ENCODE peak calls at places on chromosomes 16 and 17, in five cellular contexts. One of them, this sample, is unnamed.
A peak's percentile ranks its signal among the peaks of the same experiment; 100 is the strongest.

GRCh38 chr16:57134982-57135381 is 42.6 kb downstream of the CPNE2 start:
- DNase-seq in adrenal gland: no peak
- DNase-seq in prostate gland: no peak
- DNase-seq in WERI-Rb-1: peak; percentile 86
- DNase-seq in neural progenitor cell: no peak
- DNase-seq in this sample: no peak

GRCh38 chr17:9644910-9645751 is at the start of gene USP43:
- DNase-seq in neural progenitor cell: peak; percentile 41
- DNase-seq in WERI-Rb-1: peak; percentile 55
- DNase-seq in adrenal gland: no peak
- DNase-seq in prostate gland: peak; percentile 59
- DNase-seq in this sample: peak; percentile 61

GRCh38 chr17:49002331-49002730 is 5.1 kb downstream of the IGF2BP1 start:
- DNase-seq in neural progenitor cell: no peak
- DNase-seq in WERI-Rb-1: no peak
- DNase-seq in adrenal gland: no peak
- DNase-seq in prostate gland: no peak
- DNase-seq in this sample: no peak

GRCh38 chr17:13967416-13967815 is 101.9 kb upstream of the COX10 start:
- DNase-seq in WERI-Rb-1: peak; percentile 16
- DNase-seq in prostate gland: no peak
- DNase-seq in adrenal gland: no peak
- DNase-seq in neural progenitor cell: no peak
- DNase-seq in this sample: no peak

GRCh38 chr17:76384987-76385891 is 830 bp downstream of the SPHK1 start:
- DNase-seq in prostate gland: no peak
- DNase-seq in WERI-Rb-1: peak; percentile 33
- DNase-seq in adrenal gland: no peak
- DNase-seq in neural progenitor cell: peak; percentile 47
- DNase-seq in this sample: peak; percentile 49

GRCh38 chr16:82460761-82461160 is 166.0 kb upstream of the CDH13 start:
- DNase-seq in neural progenitor cell: peak; percentile 46
- DNase-seq in prostate gland: no peak
- DNase-seq in WERI-Rb-1: no peak
- DNase-seq in adrenal gland: no peak
- DNase-seq in this sample: no peak

GRCh38 chr16:81522141-81522701 is 77.6 kb downstream of the CMIP start:
- DNase-seq in adrenal gland: no peak
- DNase-seq in prostate gland: no peak
- DNase-seq in WERI-Rb-1: peak; percentile 11
- DNase-seq in neural progenitor cell: no peak
- DNase-seq in this sample: no peak

GRCh38 chr17:32161506-32162365 is 19.4 kb downstream of the RHOT1 start:
- DNase-seq in neural progenitor cell: no peak
- DNase-seq in prostate gland: no peak
- DNase-seq in adrenal gland: no peak
- DNase-seq in WERI-Rb-1: no peak
- DNase-seq in this sample: no peak

GRCh38 chr17:41519501-41520224 is 973 bp upstream of the KRT15 start:
- DNase-seq in adrenal gland: no peak
- DNase-seq in neural progenitor cell: no peak
- DNase-seq in WERI-Rb-1: peak; percentile 81
- DNase-seq in prostate gland: peak; percentile 73
- DNase-seq in this sample: no peak

GRCh38 chr17:72590882-72591499 is 470.2 kb downstream of the SOX9 start:
- DNase-seq in adrenal gland: no peak
- DNase-seq in neural progenitor cell: no peak
- DNase-seq in prostate gland: no peak
- DNase-seq in WERI-Rb-1: no peak
- DNase-seq in this sample: no peak

GRCh38 chr17:21285164-21286065 is 904 bp downstream of the MAP2K3 start:
- DNase-seq in adrenal gland: peak; percentile 82
- DNase-seq in neural progenitor cell: peak; percentile 36
- DNase-seq in WERI-Rb-1: no peak
- DNase-seq in prostate gland: no peak
- DNase-seq in this sample: peak; percentile 64

GRCh38 chr17:12983986-12984932 is 33.6 kb downstream of the ELAC2 start:
- DNase-seq in adrenal gland: peak; percentile 50
- DNase-seq in WERI-Rb-1: no peak
- DNase-seq in neural progenitor cell: no peak
- DNase-seq in prostate gland: no peak
- DNase-seq in this sample: peak; percentile 28

GRCh38 chr17:29080323-29080722 is 37.4 kb downstream of the PIPOX start:
- DNase-seq in WERI-Rb-1: no peak
- DNase-seq in neural progenitor cell: no peak
- DNase-seq in adrenal gland: no peak
- DNase-seq in prostate gland: no peak
- DNase-seq in this sample: no peak

GRCh38 chr16:71449020-71449419 is 7.2 kb upstream of the TLE7 start:
- DNase-seq in WERI-Rb-1: no peak
- DNase-seq in prostate gland: no peak
- DNase-seq in neural progenitor cell: no peak
- DNase-seq in adrenal gland: no peak
- DNase-seq in this sample: no peak

GRCh38 chr17:72456026-72456569 is 335.3 kb downstream of the SOX9 start:
- DNase-seq in WERI-Rb-1: no peak
- DNase-seq in adrenal gland: no peak
- DNase-seq in prostate gland: no peak
- DNase-seq in neural progenitor cell: no peak
- DNase-seq in this sample: no peak

GRCh38 chr16:73725147-73725546 is 571.5 kb upstream of the PSMD7 start:
- DNase-seq in WERI-Rb-1: no peak
- DNase-seq in neural progenitor cell: no peak
- DNase-seq in prostate gland: no peak
- DNase-seq in adrenal gland: no peak
- DNase-seq in this sample: no peak

GRCh38 chr17:28274591-28275265 is 44.3 kb upstream of the TMEM97 start:
- DNase-seq in neural progenitor cell: no peak
- DNase-seq in adrenal gland: no peak
- DNase-seq in prostate gland: no peak
- DNase-seq in WERI-Rb-1: no peak
- DNase-seq in this sample: no peak

GRCh38 chr17:385195-385835 is 32.7 kb upstream of the RPH3AL start:
- DNase-seq in neural progenitor cell: peak; percentile 81
- DNase-seq in adrenal gland: peak; percentile 55
- DNase-seq in WERI-Rb-1: peak; percentile 49
- DNase-seq in prostate gland: no peak
- DNase-seq in this sample: peak; percentile 44

GRCh38 chr16:12904041-12904671 is 2.8 kb downstream of the SHISA9 start:
- DNase-seq in neural progenitor cell: peak; percentile 74
- DNase-seq in adrenal gland: no peak
- DNase-seq in WERI-Rb-1: no peak
- DNase-seq in prostate gland: no peak
- DNase-seq in this sample: no peak

GRCh38 chr16:12903325-12904040 is 2.1 kb downstream of the SHISA9 start:
- DNase-seq in neural progenitor cell: peak; percentile 79
- DNase-seq in prostate gland: no peak
- DNase-seq in adrenal gland: no peak
- DNase-seq in WERI-Rb-1: peak; percentile 26
- DNase-seq in this sample: no peak

GRCh38 chr16:12906765-12907516 is 5.5 kb downstream of the SHISA9 start:
- DNase-seq in prostate gland: no peak
- DNase-seq in WERI-Rb-1: no peak
- DNase-seq in neural progenitor cell: no peak
- DNase-seq in adrenal gland: no peak
- DNase-seq in this sample: no peak

GRCh38 chr16:12907670-12908233 is 6.4 kb downstream of the SHISA9 start:
- DNase-seq in neural progenitor cell: peak; percentile 58
- DNase-seq in adrenal gland: no peak
- DNase-seq in prostate gland: no peak
- DNase-seq in WERI-Rb-1: no peak
- DNase-seq in this sample: no peak

DNA sequence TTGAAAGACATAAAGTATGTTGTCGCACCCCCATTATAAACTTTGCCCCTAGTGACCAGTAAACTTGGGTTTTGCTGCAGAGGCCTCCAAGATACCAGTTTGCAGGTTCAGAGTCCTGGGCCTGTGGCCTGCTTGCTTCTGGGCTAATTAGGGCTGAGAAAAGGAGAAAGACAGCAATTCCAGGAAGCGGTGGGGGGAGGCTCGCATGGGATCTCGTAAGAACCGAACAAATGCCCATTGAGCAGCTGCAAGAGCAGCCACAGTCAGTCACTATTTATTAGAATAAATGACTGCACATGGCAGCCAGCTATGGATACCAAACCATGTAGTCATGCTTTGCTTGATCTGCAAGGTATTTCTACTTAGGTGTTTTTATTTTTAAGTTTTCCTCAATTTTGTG is 4.9 kb downstream of the SHISA9 start:
- DNase-seq in adrenal gland: no peak
- DNase-seq in neural progenitor cell: peak; percentile 23
- DNase-seq in prostate gland: no peak
- DNase-seq in WERI-Rb-1: no peak
- DNase-seq in this sample: no peak
- H3K27ac ChIP-seq in adrenal gland: no peak overlapping the region
- H3K27ac ChIP-seq in neural progenitor cell: no peak overlapping the region
- H3K27ac ChIP-seq in prostate gland: no peak overlapping the region
- H3K27ac ChIP-seq in WERI-Rb-1: no peak overlapping the region
- H3K27ac ChIP-seq in this sample: no peak overlapping the region

GRCh38 chr16:67892899-67893790 is at the start of gene PSKH1:
- DNase-seq in adrenal gland: peak; percentile 98
- DNase-seq in prostate gland: peak; percentile 96
- DNase-seq in WERI-Rb-1: peak; percentile 97
- DNase-seq in neural progenitor cell: peak; percentile 98
- DNase-seq in this sample: peak; percentile 95
- H3K27me3 ChIP-seq in adrenal gland: no peaks in the 10 kb centered on the region
- H3K27me3 ChIP-seq in prostate gland: no peaks in the 10 kb centered on the region
- H3K27me3 ChIP-seq in WERI-Rb-1: no peaks in the 10 kb centered on the region
- H3K27me3 ChIP-seq in neural progenitor cell: no peaks in the 10 kb centered on the region
- H3K27me3 ChIP-seq in this sample: no peaks in the 10 kb centered on the region

GRCh38 chr17:6548578-6549330 is 7.6 kb downstream of the PITPNM3 start:
- DNase-seq in neural progenitor cell: no peak
- DNase-seq in adrenal gland: no peak
- DNase-seq in prostate gland: peak; percentile 39
- DNase-seq in WERI-Rb-1: no peak
- DNase-seq in this sample: peak; percentile 49
- H3K27ac ChIP-seq in neural progenitor cell: no peak overlapping the region
- H3K27ac ChIP-seq in adrenal gland: no peak overlapping the region
- H3K27ac ChIP-seq in prostate gland: peak overlapping the region; percentile 60
- H3K27ac ChIP-seq in WERI-Rb-1: no peak overlapping the region
- H3K27ac ChIP-seq in this sample: no peak overlapping the region

DNA sequence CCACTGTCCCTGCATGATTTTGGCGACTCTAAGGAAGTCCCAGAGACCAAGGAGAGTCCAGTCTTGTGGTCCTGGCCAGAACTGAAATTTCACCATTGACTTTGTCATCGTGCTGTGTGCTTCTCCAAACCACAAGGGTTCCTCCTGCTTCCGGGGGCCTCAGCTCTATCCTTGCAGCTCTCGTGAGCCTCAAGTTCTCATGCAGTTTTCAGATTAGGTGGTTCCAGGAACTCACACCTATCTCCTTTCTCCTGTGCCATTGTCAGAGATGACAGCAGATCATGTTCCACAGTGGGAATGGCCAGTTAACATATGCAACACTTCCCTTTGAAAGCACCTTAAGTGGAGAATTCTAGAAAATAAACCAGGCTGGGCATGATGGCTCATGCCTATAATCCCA is 97.9 kb upstream of the CRHR1 start:
- DNase-seq in WERI-Rb-1: no peak
- DNase-seq in adrenal gland: no peak
- DNase-seq in prostate gland: no peak
- DNase-seq in neural progenitor cell: no peak
- DNase-seq in this sample: no peak
- H3K27me3 ChIP-seq in WERI-Rb-1: no peaks in the 10 kb centered on the region
- H3K27me3 ChIP-seq in adrenal gland: no peaks in the 10 kb centered on the region
- H3K27me3 ChIP-seq in prostate gland: no peaks in the 10 kb centered on the region
- H3K27me3 ChIP-seq in neural progenitor cell: no peaks in the 10 kb centered on the region
- H3K27me3 ChIP-seq in this sample: no peaks in the 10 kb centered on the region

This sample was measured in thyroid gland.